ENCODE peak calls at places on chromosome 2, in five cellular contexts. O, I, B, S and A are unnamed samples.
A peak's percentile ranks its signal among the peaks of the same experiment; 100 is the strongest.

GRCh38 chr2:67462741-67463496 is 65.8 kb downstream of the ETAA1 start:
- DNase-seq in I (no peak), S (no peak), O (no peak), B (no peak), A (no peak)

GRCh38 chr2:235483313-235483712 is 10.5 kb upstream of the AGAP1 start:
- DNase-seq in I (no peak), O (no peak), S (no peak), B (no peak), A (no peak)

GRCh38 chr2:189163889-189164288 is 15.7 kb downstream of the COL5A2 start:
- DNase-seq in I (no peak), B (no peak), O (no peak), S (no peak), A (no peak)

GRCh38 chr2:26687785-26688184 is 4.7 kb upstream of the KCNK3 start:
- DNase-seq in O (no peak), I (no peak), B (no peak), S (peak; percentile 39), A (no peak)

GRCh38 chr2:3348771-3349170 is 28.8 kb downstream of the EIPR1 start:
- DNase-seq in S (no peak), I (no peak), B (no peak), O (no peak), A (no peak)

GRCh38 chr2:187329586-187329985 is 118.5 kb downstream of the CALCRL start:
- DNase-seq in O (no peak), S (no peak), B (no peak), I (no peak), A (no peak)

GRCh38 chr2:30026091-30027055 is 105.0 kb upstream of the ALK start:
- DNase-seq in O (no peak), B (peak; percentile 4), S (peak; percentile 13), I (peak; percentile 74), A (peak; percentile 67)

GRCh38 chr2:20184067-20184938 is 40.6 kb downstream of the SDC1 start:
- DNase-seq in S (peak; percentile 93), B (no peak), O (no peak), I (no peak), A (no peak)

GRCh38 chr2:240716130-240716798 is 24.6 kb downstream of the AQP12A start:
- DNase-seq in I (no peak), B (no peak), S (no peak), O (no peak), A (no peak)

GRCh38 chr2:102018823-102019445 is 27.2 kb downstream of the IL1R2 start:
- DNase-seq in B (no peak), S (no peak), I (no peak), O (no peak), A (no peak)

GRCh38 chr2:44834656-44835055 is 106.8 kb upstream of the SIX3 start:
- DNase-seq in B (no peak), I (no peak), S (no peak), O (no peak), A (no peak)

GRCh38 chr2:19355931-19356544 is 2.4 kb downstream of the OSR1 start:
- DNase-seq in B (no peak), I (no peak), O (no peak), S (no peak), A (no peak)

GRCh38 chr2:85577386-85578242 is at the start of gene VAMP8:
- DNase-seq in S (peak; percentile 44), B (peak; percentile 53), I (peak; percentile 80), O (no peak), A (peak; percentile 74)

GRCh38 chr2:186925514-186925913 is 76.5 kb upstream of the ZSWIM2 start:
- DNase-seq in B (no peak), I (no peak), S (no peak), O (no peak), A (no peak)

GRCh38 chr2:208280234-208280633 is 14.2 kb downstream of the PIKFYVE start:
- DNase-seq in S (no peak), O (no peak), B (no peak), I (no peak), A (no peak)

GRCh38 chr2:106057206-106057605 is 136.9 kb downstream of the UXS1 start:
- DNase-seq in S (peak; percentile 42), B (no peak), O (no peak), I (no peak), A (no peak)

GRCh38 chr2:134301099-134301970 is 47.5 kb downstream of the MGAT5 start:
- DNase-seq in I (no peak), O (no peak), S (no peak), B (no peak), A (no peak)

GRCh38 chr2:157737636-157738035 is 109.0 kb upstream of the ACVR1C start:
- DNase-seq in O (no peak), B (no peak), I (no peak), S (no peak), A (no peak)

GRCh38 chr2:162057426-162057825 is 16.6 kb downstream of the DPP4 start:
- DNase-seq in I (no peak), S (no peak), B (no peak), O (no peak), A (no peak)

GRCh38 chr2:76642122-76642521 is 880.1 kb downstream of the LRRTM4 start:
- DNase-seq in B (no peak), O (no peak), I (no peak), S (no peak), A (no peak)

GRCh38 chr2:170084820-170085475 is 93.0 kb upstream of the MYO3B start:
- DNase-seq in O (no peak), I (no peak), B (no peak), S (no peak), A (no peak)

GRCh38 chr2:123769001-123769400 is 256.1 kb upstream of the CNTNAP5 start:
- DNase-seq in B (no peak), O (no peak), S (no peak), I (no peak), A (no peak)

GRCh38 chr2:20350105-20350712 is 435 bp downstream of the PUM2 start:
- DNase-seq in I (peak; percentile 78), B (no peak), O (no peak), S (peak; percentile 38), A (peak; percentile 80)

GRCh38 chr2:173124441-173124840 is 48.8 kb downstream of the MAP3K20 start:
- DNase-seq in I (no peak), O (no peak), S (no peak), B (no peak), A (no peak)

GRCh38 chr2:68839260-68839833 is 31.9 kb downstream of the BMP10 start:
- DNase-seq in I (peak; percentile 65), B (peak; percentile 10), O (no peak), S (no peak), A (peak; percentile 46)

GRCh38 chr2:22942441-22942840 is 442.5 kb upstream of the KLHL29 start:
- DNase-seq in S (no peak), B (no peak), O (no peak), I (no peak), A (no peak)

GRCh38 chr2:182142062-182142461 is 156.4 kb downstream of the PPP1R1C start:
- DNase-seq in B (no peak), I (no peak), S (no peak), O (no peak), A (no peak)

GRCh38 chr2:182049783-182050182 is 64.1 kb downstream of the PPP1R1C start:
- DNase-seq in O (no peak), S (no peak), B (no peak), I (no peak), A (no peak)

GRCh38 chr2:128727914-128728313 is 409.2 kb upstream of the HS6ST1 start:
- DNase-seq in I (no peak), B (no peak), S (no peak), O (no peak), A (no peak)

GRCh38 chr2:97695744-97696143 is 17.6 kb upstream of the ZAP70 start:
- DNase-seq in O (no peak), S (no peak), B (no peak), I (no peak), A (no peak)

GRCh38 chr2:159526433-159526832 is 89.9 kb downstream of the BAZ2B start:
- DNase-seq in O (no peak), I (no peak), S (no peak), B (no peak), A (no peak)

GRCh38 chr2:96083064-96083889 is 33.1 kb downstream of the ADRA2B start:
- DNase-seq in O (no peak), S (no peak), B (no peak), I (peak; percentile 30), A (no peak)
- TF ChIP-seq SRF in O (no peak), S (no peak), B (no peak), I (no peak), A (no peak)

DNA sequence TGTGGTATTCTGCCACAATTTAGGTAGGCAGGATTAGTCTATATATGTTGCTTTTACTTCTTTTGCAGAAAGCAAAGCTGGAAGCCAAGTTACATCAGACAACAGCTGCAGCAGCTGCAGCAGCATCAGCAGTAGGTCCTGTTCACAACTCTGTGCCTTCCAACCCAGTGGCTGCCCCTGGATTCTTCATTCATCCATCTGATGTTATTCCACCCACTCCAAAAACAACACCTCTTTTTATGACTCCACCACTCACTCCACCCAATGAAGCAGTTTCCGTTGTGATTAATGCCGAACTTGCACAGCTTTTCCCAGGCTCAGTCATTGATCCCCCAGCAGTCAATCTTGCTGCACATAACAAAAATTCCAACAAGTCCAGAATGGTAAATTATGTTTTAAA is 107.6 kb downstream of the BIRC6 start:
- DNase-seq in I (no peak), B (no peak), S (no peak), O (no peak), A (no peak)
- TF ChIP-seq SRF in I (no peak), B (no peak), S (no peak), O (no peak), A (no peak)

DNA sequence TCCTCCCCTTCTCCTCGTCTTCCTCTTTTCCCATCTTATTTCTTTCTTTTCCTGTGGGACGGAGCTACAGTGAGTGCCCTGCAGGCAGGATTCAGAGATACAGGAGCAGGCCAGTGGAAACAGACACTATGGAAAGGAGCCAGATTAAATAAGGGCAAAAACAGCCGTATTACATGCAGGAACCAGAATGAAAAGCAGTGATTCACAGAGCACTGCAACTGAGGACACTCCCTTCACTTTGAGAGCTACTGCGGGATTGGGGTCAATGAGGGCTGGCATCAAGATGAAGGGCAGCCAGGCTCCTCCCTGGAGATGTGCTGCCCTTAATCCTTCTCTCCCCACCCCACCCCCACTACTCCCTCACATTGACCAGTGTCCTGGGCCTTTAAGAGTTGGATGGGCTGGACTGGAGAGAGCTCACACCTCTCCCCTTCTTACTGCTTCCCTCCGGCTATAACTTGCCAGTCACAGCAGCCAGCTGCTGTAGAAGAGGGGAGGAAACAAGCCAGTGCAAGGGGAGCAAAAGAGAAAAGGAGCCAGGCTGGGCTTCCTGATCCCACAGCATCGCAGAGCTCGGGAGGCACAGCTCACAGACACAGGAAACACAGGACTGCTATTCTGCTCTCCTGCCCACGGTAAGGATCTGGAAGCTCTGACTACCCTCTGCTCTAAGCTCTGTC is at the start of gene PLCD4:
- DNase-seq in B (no peak), I (no peak), S (no peak), O (no peak), A (no peak)
- TF ChIP-seq SRF in B (no peak), I (no peak), S (no peak), O (no peak), A (no peak)

GRCh38 chr2:8572712-8573233 is 109.1 kb upstream of the ID2 start:
- DNase-seq in I (no peak), O (no peak), S (no peak), B (no peak), A (no peak)

GRCh38 chr2:8574196-8575010 is 107.5 kb upstream of the ID2 start:
- DNase-seq in S (peak; percentile 90), I (no peak), B (no peak), O (no peak), A (no peak)

GRCh38 chr2:8575011-8575750 is 106.7 kb upstream of the ID2 start:
- DNase-seq in B (no peak), S (peak; percentile 44), O (no peak), I (no peak), A (no peak)

GRCh38 chr2:8573234-8573941 is 108.5 kb upstream of the ID2 start:
- DNase-seq in I (peak; percentile 51), S (peak; percentile 47), B (no peak), O (no peak), A (no peak)

GRCh38 chr2:8573942-8574195 is 108.0 kb upstream of the ID2 start:
- DNase-seq in I (no peak), S (peak; percentile 62), O (no peak), B (no peak), A (no peak)
- TF ChIP-seq SRF in I (no peak), S (no peak), O (no peak), B (no peak), A (no peak)